ENCODE peak calls at places on chromosomes 16 and 17, in five cellular contexts. Y, Z, D, T and I are unnamed samples.

GRCh38 chr17:6912110-6913051 is 80.9 kb upstream of the TEKT1 start:
- DNase-seq in Z (no peak), D (no peak), T (no peak), Y (no peak), I (no peak)

GRCh38 chr17:21095735-21096134 is 31.0 kb upstream of the DHRS7B start:
- DNase-seq in D (no peak), Y (peak; percentile 26), T (no peak), Z (no peak), I (no peak)

GRCh38 chr16:50207652-50208051 is 54.5 kb downstream of the TENT4B start:
- DNase-seq in D (no peak), Y (no peak), Z (peak; percentile 62), T (no peak), I (no peak)

GRCh38 chr17:56023851-56024250 is 129.4 kb upstream of the ANKFN1 start:
- DNase-seq in T (no peak), Z (no peak), D (no peak), Y (no peak), I (no peak)

GRCh38 chr16:11781773-11782172 is 15.3 kb downstream of the ZC3H7A start:
- DNase-seq in Y (no peak), Z (peak; percentile 27), T (no peak), D (no peak), I (no peak)

GRCh38 chr17:45110676-45111611 is 21.4 kb downstream of the PLCD3 start:
- DNase-seq in T (peak; percentile 52), D (no peak), Y (no peak), Z (no peak), I (no peak)

GRCh38 chr16:64478258-64478906 is 643.5 kb downstream of the CDH11 start:
- DNase-seq in Y (peak; percentile 11), T (no peak), Z (peak; percentile 90), D (no peak), I (no peak)

GRCh38 chr16:28982418-28982817 is 2.4 kb upstream of the LAT start:
- DNase-seq in Y (no peak), D (no peak), T (no peak), Z (no peak), I (no peak)

GRCh38 chr17:81870978-81871386 is at the start of gene ARHGDIA:
- DNase-seq in D (no peak), Y (no peak), T (no peak), Z (no peak), I (no peak)

GRCh38 chr16:11977206-11978041 is 890 bp downstream of the SNX29 start:
- DNase-seq in D (no peak), T (peak; percentile 63), Y (peak; percentile 51), Z (peak; percentile 12), I (peak; percentile 56)

GRCh38 chr17:81517339-81518112 is 4.9 kb upstream of the ACTG1 start:
- DNase-seq in Z (no peak), Y (no peak), T (no peak), D (peak; percentile 85), I (no peak)

GRCh38 chr17:27560668-27561067 is 70.3 kb upstream of the LGALS9 start:
- DNase-seq in Z (no peak), T (no peak), Y (no peak), D (peak; percentile 68), I (no peak)

GRCh38 chr16:88063201-88063773 is 112.1 kb downstream of the BANP start:
- DNase-seq in Z (no peak), T (peak; percentile 70), D (no peak), Y (no peak), I (no peak)

GRCh38 chr17:58661499-58661898 is 30.3 kb downstream of the TEX14 start:
- DNase-seq in Z (no peak), D (no peak), T (no peak), Y (no peak), I (no peak)

GRCh38 chr16:86222541-86222940 is 287.8 kb upstream of the FOXF1 start:
- DNase-seq in T (no peak), D (peak; percentile 50), Y (no peak), Z (no peak), I (no peak)

GRCh38 chr16:65757064-65757463 is 609.4 kb upstream of the CDH5 start:
- DNase-seq in T (no peak), Y (no peak), Z (no peak), D (no peak), I (no peak)

GRCh38 chr16:13936596-13937081 is 16.7 kb downstream of the ERCC4 start:
- DNase-seq in D (no peak), Z (no peak), Y (peak; percentile 78), T (peak; percentile 63), I (no peak)

GRCh38 chr17:6574689-6575595 is 18.6 kb upstream of the PITPNM3 start:
- DNase-seq in T (no peak), D (peak; percentile 77), Y (no peak), Z (peak; percentile 69), I (no peak)

GRCh38 chr17:43401293-43401692 is 2.5 kb downstream of the ARL4D start:
- DNase-seq in Y (peak; percentile 75), D (no peak), T (no peak), Z (peak; percentile 27), I (no peak)

GRCh38 chr16:85010446-85010930 is 847 bp downstream of the ZDHHC7 start:
- DNase-seq in T (no peak), Y (no peak), Z (peak; percentile 28), D (no peak), I (no peak)
- TF ChIP-seq POLR2A in T (no peak), Y (no peak), Z (no peak), D (peak; percentile 40), I (no peak)

GRCh38 chr16:1610071-1610840 is 1.6 kb downstream of the IFT140 start:
- DNase-seq in T (peak; percentile 90), D (peak; percentile 96), Y (peak; percentile 92), Z (peak; percentile 91), I (peak; percentile 92)
- TF ChIP-seq POLR2A in T (no peak), D (no peak), Y (peak; percentile 29), Z (no peak), I (no peak)

DNA sequence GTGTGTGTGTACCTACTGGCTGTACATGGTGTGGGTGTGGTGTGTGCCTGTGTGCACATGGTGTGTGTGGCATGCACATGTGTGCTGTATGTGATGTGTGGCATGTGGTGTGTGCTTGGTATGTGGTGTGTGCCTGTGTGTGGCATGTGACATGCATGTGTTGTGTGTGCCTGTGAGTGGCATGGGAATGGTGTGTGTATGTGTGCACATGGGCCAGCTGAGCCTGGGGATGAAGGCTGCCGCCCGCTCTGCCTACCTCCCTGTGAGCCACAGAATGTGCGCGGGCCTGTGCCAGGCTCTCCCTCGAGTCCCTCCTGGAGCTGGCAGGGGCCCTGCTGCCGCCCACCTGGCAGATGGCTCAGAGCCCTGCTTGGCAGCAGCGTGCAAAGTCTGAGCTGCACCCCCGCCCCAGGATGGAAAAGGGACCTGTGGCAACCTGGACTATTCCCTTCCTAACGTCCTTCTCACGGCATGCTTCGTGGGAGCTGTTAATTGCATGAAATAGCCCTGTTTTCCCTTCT is 9.3 kb downstream of the PRSS27 start:
- DNase-seq in Z (no peak), T (no peak), D (no peak), Y (no peak), I (no peak)
- TF ChIP-seq POLR2A in Z (no peak), T (no peak), D (no peak), Y (no peak), I (no peak)

GRCh38 chr16:1532081-1532760 is 1.2 kb upstream of the TMEM204 start:
- DNase-seq in Z (no peak), D (peak; percentile 66), Y (no peak), T (peak; percentile 67), I (no peak)
- TF ChIP-seq POLR2A in Z (no peak), D (no peak), Y (no peak), T (no peak), I (no peak)

DNA sequence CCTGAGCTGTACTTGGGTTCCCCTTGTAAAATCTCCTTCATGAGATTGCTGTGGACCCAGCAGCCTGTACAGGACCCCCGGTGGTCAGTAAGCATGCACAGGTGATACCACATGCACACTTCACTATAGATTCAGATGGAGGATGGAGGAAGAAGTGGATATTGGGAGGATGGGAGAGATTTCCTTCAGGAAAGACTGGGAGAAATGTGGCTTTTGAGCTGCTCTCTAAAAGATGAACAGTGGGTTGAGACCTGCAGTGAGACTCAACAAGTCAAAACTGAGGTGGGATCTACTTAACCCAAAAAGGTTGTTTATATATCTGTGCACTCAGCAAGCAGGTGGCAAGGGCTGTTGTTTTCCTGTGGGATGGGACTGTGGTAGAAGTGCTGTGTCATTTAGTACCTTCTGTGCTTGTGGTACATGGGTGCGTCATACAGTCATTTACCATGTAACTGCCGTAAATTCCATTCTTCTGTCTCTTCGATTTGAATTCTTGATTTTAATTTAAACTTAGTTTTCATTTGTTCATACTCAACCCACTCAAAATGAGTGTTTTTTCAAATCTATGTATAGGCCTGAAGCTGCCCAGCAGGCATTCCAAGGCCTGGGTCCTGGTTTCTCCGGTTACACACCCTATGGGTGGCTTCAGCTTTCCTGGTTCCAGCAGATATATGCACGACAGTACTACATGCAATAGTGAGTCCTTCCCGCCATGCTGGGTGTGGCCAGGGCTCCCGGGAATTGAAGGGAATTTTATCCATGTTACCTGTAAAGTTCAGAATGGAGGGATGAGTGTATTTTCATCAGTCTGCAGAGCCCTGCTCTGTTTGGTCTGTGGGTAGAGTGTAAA is 6.9 kb downstream of the HERPUD1 start:
- DNase-seq in T (no peak), Z (no peak), Y (no peak), D (peak; percentile 76), I (no peak)
- TF ChIP-seq POLR2A in T (no peak), Z (no peak), Y (no peak), D (no peak), I (no peak)

DNA sequence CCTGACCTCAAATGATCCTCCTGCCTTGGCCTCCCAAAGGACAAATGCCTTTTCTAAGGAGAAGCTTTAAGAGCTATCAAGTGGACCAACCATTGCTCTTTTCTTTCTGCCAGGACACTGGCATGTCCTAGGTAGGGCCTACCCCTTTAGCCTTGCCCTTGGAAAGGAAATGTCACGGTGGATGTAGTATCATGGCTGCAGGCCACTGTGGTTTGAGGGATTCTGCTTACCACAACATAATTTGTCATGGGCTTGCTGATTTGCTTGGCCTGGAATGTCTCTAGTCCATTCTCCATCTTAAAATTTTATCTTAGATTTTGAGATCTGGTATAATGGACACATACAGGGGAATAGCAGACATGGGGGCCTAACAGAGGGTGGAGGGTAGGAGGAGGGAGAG is 6.0 kb downstream of the KRT20 start:
- DNase-seq in D (no peak), Y (no peak), Z (no peak), T (no peak), I (no peak)
- TF ChIP-seq POLR2A in D (no peak), Y (no peak), Z (no peak), T (no peak), I (no peak)